ENCODE peak calls at places on chromosomes 16 and 17, in four cellular contexts. H is endodermal cell; O is stimulated activated CD4-positive, alpha-beta T cell treated with anti-CD3 and anti-CD28 coated beads, Interleukin-15, amount 100 ng/mL, for 1 hour; B is activated CD4-positive, CD25-positive, alpha-beta regulatory T cell. C is an unnamed sample.

GRCh38 chr17:48546924-48547838 is 2.3 kb upstream of the HOXB2 start:
- DNase-seq in B (no peak), H (no peak), O (no peak), C (peak)

GRCh38 chr17:700504-701094 is 14.0 kb downstream of the VPS53 start:
- DNase-seq in H (no peak), B (no peak), O (no peak), C (no peak)

GRCh38 chr16:67663151-67663876 is 2.6 kb downstream of the PARD6A start:
- DNase-seq in O (no peak), H (peak), B (no peak), C (no peak)

GRCh38 chr17:35447494-35447893 is 1.1 kb downstream of the SLFN13 start:
- DNase-seq in O (no peak), H (no peak), B (no peak), C (no peak)

GRCh38 chr16:28531777-28532744 is 6.7 kb downstream of the NUPR1 start:
- DNase-seq in B (no peak), O (no peak), H (peak), C (no peak)

GRCh38 chr16:72198641-72199250 is 26.8 kb upstream of the PMFBP1 start:
- DNase-seq in B (no peak), H (peak), O (no peak), C (no peak)

GRCh38 chr17:43676471-43676870 is 14.7 kb upstream of the MEOX1 start:
- DNase-seq in H (peak), B (no peak), O (no peak), C (no peak)

GRCh38 chr17:43766413-43767052 is 7.9 kb upstream of the SOST start:
- DNase-seq in H (peak), B (peak), O (peak), C (no peak)

GRCh38 chr16:22424161-22424937 is 49.9 kb upstream of the CDR2 start:
- DNase-seq in H (peak), O (no peak), B (no peak), C (no peak)

GRCh38 chr17:82424001-82424862 is 5.8 kb upstream of the OGFOD3 start:
- DNase-seq in B (no peak), H (peak), O (peak), C (no peak)

GRCh38 chr16:81487301-81487720 is 42.7 kb downstream of the CMIP start:
- DNase-seq in H (no peak), B (no peak), O (no peak), C (no peak)

GRCh38 chr16:15539197-15539596 is 103.8 kb downstream of the MARF1 start:
- DNase-seq in H (peak), O (no peak), B (no peak), C (no peak)

GRCh38 chr17:27461192-27461859 is 5.1 kb downstream of the KSR1 start:
- DNase-seq in B (no peak), O (no peak), H (peak), C (no peak)

GRCh38 chr17:61543786-61544415 is 47.1 kb downstream of the NACA2 start:
- DNase-seq in O (no peak), B (no peak), H (no peak), C (no peak)

GRCh38 chr17:61568219-61569072 is 22.6 kb downstream of the NACA2 start:
- DNase-seq in H (no peak), B (no peak), O (no peak), C (no peak)

GRCh38 chr17:18261146-18261515 is 669 bp downstream of the MIEF2 start:
- DNase-seq in O (no peak), H (peak), B (no peak), C (no peak)

GRCh38 chr16:30697264-30698138 is 1.5 kb upstream of the SRCAP start:
- DNase-seq in B (peak), H (no peak), O (no peak), C (no peak)

GRCh38 chr16:2515180-2515803 is 1.5 kb downstream of the ATP6V0C start:
- DNase-seq in H (peak), O (no peak), B (no peak), C (no peak)

GRCh38 chr17:28774206-28774605 is 30.4 kb downstream of the TRAF4 start:
- DNase-seq in O (no peak), H (no peak), B (no peak), C (no peak)

GRCh38 chr16:19899605-19899955 is 14.9 kb upstream of the GPRC5B start:
- DNase-seq in B (no peak), H (no peak), O (no peak), C (no peak)

C was measured in NCI-H1930.